ENCODE peak calls at places on chromosomes 1 and 21, in ten cellular contexts. H, W, U, G, V, A, R, P, D and O are unnamed samples.
A peak's percentile ranks its signal among the peaks of the same experiment; 100 is the strongest.

GRCh38 chr1:69994261-69994660 is 211.1 kb downstream of the LRRC40 start:
- DNase-seq in G (no peak), A (no peak), V (no peak), H (no peak), W (no peak), R (no peak), D (no peak), P (no peak), U (no peak), O (no peak)

GRCh38 chr1:41765109-41765655 is 153.5 kb downstream of the HIVEP3 start:
- DNase-seq in R (no peak), A (no peak), H (no peak), U (no peak), G (no peak), V (no peak), P (no peak), D (no peak), W (no peak), O (no peak)

GRCh38 chr1:5977494-5978444 is 14.5 kb downstream of the NPHP4 start:
- DNase-seq in U (no peak), A (no peak), V (no peak), D (no peak), R (no peak), H (no peak), G (no peak), W (no peak), P (no peak), O (peak; percentile 40)

GRCh38 chr21:18023099-18023498 is 203.9 kb upstream of the C21orf91 start:
- DNase-seq in P (no peak), R (no peak), G (no peak), V (no peak), A (no peak), U (no peak), D (no peak), W (no peak), H (no peak), O (no peak)

GRCh38 chr1:227357229-227358078 is 39.2 kb upstream of the CDC42BPA start:
- DNase-seq in R (peak; percentile 65), D (peak; percentile 72), W (peak; percentile 67), U (peak; percentile 87), V (no peak), H (no peak), P (peak; percentile 68), A (peak; percentile 68), G (no peak), O (no peak)

GRCh38 chr1:219189021-219189824 is 15.5 kb downstream of the LYPLAL1 start:
- DNase-seq in V (no peak), W (no peak), R (no peak), U (no peak), P (no peak), H (no peak), A (no peak), D (no peak), G (no peak), O (no peak)

GRCh38 chr1:4944072-4944471 is 289.7 kb downstream of the AJAP1 start:
- DNase-seq in A (no peak), G (no peak), H (no peak), R (no peak), U (no peak), P (no peak), V (peak; percentile 15), W (no peak), D (no peak), O (no peak)

GRCh38 chr21:37249112-37249904 is 17.8 kb downstream of the VPS26C start:
- DNase-seq in P (no peak), V (no peak), W (no peak), A (no peak), D (no peak), G (no peak), R (no peak), H (no peak), U (no peak), O (no peak)

DNA sequence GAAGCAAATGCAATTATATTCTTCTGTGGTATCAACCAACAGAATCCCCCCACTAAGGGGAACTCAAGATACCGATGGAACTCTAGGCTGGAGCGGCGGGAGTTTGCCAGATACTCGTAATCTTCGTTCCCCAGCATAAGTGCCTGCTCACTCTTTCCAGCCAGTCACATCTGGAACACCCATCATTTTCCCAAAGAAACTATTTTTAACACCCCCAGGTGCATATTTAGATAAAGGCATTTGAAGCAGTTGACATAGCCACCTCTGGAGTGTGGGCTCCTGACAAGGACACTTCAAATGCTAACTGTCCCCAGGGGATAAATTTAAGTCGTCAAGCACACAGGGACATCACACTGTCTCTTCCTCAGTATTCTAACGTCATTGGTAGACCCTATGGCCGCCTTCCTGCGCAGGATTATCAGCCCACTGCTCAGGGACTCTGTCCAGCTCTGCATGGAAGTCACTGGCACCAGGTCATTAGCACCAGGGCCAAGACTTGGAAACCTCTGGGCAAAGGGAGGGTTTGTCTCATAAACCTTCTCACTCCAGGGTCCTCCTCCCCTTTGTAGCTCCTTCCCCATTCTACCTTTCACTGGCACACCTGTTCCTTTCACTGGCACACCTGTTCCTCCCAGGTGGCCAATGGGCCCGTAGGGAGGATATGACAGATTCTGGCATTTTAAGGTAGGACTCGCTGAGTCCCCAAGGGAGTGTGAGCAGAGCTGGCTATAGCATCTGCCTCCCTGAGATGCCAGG is 48.8 kb downstream of the H3-3A start:
- DNase-seq in P (no peak), A (no peak), H (no peak), W (no peak), G (no peak), V (no peak), D (no peak), R (no peak), U (no peak), O (no peak)
- H3K4me3 ChIP-seq in P (no peak overlapping the region), A (peak overlapping the region; percentile 71), H (peak overlapping the region; percentile 71), W (peak overlapping the region; percentile 29), G (peak overlapping the region; percentile 63), V (no peak overlapping the region), D (peak overlapping the region; percentile 80), R (peak overlapping the region; percentile 34), U (peak overlapping the region; percentile 96), O (peak overlapping the region; percentile 67)

GRCh38 chr1:238401138-238401537 is 510.4 kb upstream of the ZP4 start:
- DNase-seq in D (no peak), A (no peak), U (no peak), R (no peak), V (no peak), H (no peak), G (no peak), W (no peak), P (no peak), O (no peak)

GRCh38 chr1:238404921-238405320 is 514.2 kb upstream of the ZP4 start:
- DNase-seq in P (no peak), V (no peak), W (no peak), R (no peak), G (no peak), A (no peak), D (no peak), U (no peak), H (no peak), O (no peak)

GRCh38 chr1:238396140-238396539 is 505.4 kb upstream of the ZP4 start:
- DNase-seq in H (no peak), P (no peak), A (no peak), D (no peak), W (no peak), G (no peak), R (no peak), V (no peak), U (no peak), O (no peak)

GRCh38 chr1:238404506-238404905 is 513.8 kb upstream of the ZP4 start:
- DNase-seq in P (no peak), G (no peak), V (no peak), W (no peak), U (no peak), H (no peak), R (no peak), A (no peak), D (no peak), O (no peak)

DNA sequence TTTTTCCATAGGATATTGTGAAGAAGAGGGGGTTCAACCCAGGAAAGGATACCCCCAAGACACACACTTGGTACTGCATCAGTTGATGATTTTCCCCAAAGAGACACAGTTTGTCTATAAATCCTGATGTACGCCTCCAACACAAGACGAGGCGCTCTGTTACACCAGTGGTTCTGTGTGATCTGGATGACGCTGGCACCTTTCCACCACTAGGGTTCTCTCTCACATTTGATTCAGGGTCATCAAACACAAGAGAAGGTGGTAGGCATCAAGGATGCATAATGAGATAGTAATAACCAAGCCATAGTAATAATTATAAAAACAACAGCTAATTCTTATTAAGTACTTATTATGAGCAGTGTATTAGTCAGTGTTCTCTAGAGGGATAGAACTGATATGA is 508.8 kb upstream of the ZP4 start:
- DNase-seq in G (no peak), A (no peak), V (no peak), P (no peak), R (no peak), H (no peak), W (no peak), U (no peak), D (no peak), O (no peak)
- TF ChIP-seq CTCF in G (no peak), A (no peak), V (no peak), P (no peak), R (no peak), H (no peak), W (no peak), U (no peak), D (no peak), O (no peak)

DNA sequence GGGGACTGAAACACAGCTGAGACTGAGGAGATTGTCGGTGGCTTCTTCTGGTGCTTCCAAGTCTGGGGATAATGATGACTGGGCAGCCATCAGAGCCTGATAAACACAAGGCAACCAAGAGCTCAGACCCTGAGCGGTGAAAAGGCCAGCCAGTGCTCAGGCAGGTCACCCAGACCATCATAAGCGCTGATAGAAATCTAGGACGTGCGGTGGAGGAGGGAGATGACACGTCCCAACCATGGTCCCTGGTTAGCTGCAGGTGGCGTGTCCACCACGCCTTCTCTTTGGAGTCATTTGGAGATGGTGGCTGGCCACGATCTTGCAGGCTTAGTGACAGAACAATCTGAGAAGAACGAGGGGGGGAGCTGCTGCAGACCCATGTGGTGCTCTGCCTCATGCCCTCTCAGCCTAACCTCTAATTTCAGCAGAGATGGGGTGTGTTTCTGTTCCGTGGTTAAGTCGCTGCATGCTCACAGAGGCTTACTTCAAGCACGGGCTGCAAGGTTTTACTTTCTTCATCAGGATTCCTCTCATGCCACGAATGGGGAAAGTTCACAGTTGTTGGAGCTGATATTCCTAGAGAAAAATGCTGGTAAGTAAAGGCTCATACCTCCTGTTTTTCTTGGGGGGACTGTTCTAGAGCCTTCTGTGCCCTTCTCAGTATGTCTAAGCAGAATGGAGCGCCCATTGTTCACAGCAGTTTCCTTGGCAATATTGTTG is 17.4 kb upstream of the IGSF5 start:
- DNase-seq in V (peak; percentile 25), A (no peak), G (no peak), H (no peak), R (no peak), D (no peak), P (no peak), W (no peak), U (no peak), O (no peak)
- TF ChIP-seq POLR2A in V (no peak), A (no peak), G (no peak), H (no peak), R (no peak), D (no peak), P (no peak), W (no peak), U (no peak), O (no peak)

GRCh38 chr1:56019472-56019871 is 559.9 kb downstream of the PLPP3 start:
- DNase-seq in P (no peak), A (no peak), H (no peak), W (no peak), G (no peak), U (no peak), D (no peak), V (no peak), R (no peak), O (no peak)

GRCh38 chr1:56025942-56026341 is 553.4 kb downstream of the PLPP3 start:
- DNase-seq in V (no peak), H (no peak), W (no peak), P (no peak), D (no peak), U (no peak), G (no peak), R (no peak), A (no peak), O (no peak)

GRCh38 chr1:56019922-56020321 is 559.4 kb downstream of the PLPP3 start:
- DNase-seq in H (no peak), W (no peak), R (no peak), V (no peak), D (no peak), G (no peak), A (no peak), U (no peak), P (no peak), O (no peak)

GRCh38 chr1:56028244-56028643 is 551.1 kb downstream of the PLPP3 start:
- DNase-seq in G (no peak), P (no peak), D (no peak), U (no peak), V (no peak), R (no peak), A (no peak), H (no peak), W (no peak), O (no peak)

GRCh38 chr1:56024155-56024554 is 555.2 kb downstream of the PLPP3 start:
- DNase-seq in H (no peak), A (no peak), P (no peak), V (no peak), G (no peak), W (no peak), D (no peak), U (no peak), R (no peak), O (no peak)
- H3K4me3 ChIP-seq in H (no peak overlapping the region), A (no peak overlapping the region), P (no peak overlapping the region), V (no peak overlapping the region), G (no peak overlapping the region), W (no peak overlapping the region), D (no peak overlapping the region), U (no peak overlapping the region), R (no peak overlapping the region), O (no peak overlapping the region)